ENCODE peak calls at places on chromosomes 12 and 14, in eight cellular contexts. One of them, this sample, is unnamed.

GRCh38 chr12:75658826-75659823 is 147.7 kb upstream of the KRR1 start:
- DNase-seq in prostate gland: no peak
- DNase-seq in GM12878: no peak
- DNase-seq in body of pancreas: no peak
- DNase-seq in transverse colon: no peak
- DNase-seq in A549: peak; percentile 46
- DNase-seq in spleen: no peak
- DNase-seq in esophagus squamous epithelium: no peak
- DNase-seq in this sample: no peak

GRCh38 chr14:23582906-23583760 is 4.5 kb upstream of the JPH4 start:
- DNase-seq in prostate gland: no peak
- DNase-seq in GM12878: no peak
- DNase-seq in body of pancreas: no peak
- DNase-seq in transverse colon: no peak
- DNase-seq in A549: no peak
- DNase-seq in spleen: no peak
- DNase-seq in esophagus squamous epithelium: no peak
- DNase-seq in this sample: no peak

GRCh38 chr14:104877066-104877805 is 12.2 kb downstream of the CEP170B start:
- DNase-seq in prostate gland: no peak
- DNase-seq in GM12878: no peak
- DNase-seq in body of pancreas: no peak
- DNase-seq in transverse colon: no peak
- DNase-seq in A549: no peak
- DNase-seq in spleen: no peak
- DNase-seq in esophagus squamous epithelium: no peak
- DNase-seq in this sample: no peak

GRCh38 chr12:131774576-131774975 is 53.6 kb upstream of the MMP17 start:
- DNase-seq in prostate gland: no peak
- DNase-seq in GM12878: no peak
- DNase-seq in body of pancreas: no peak
- DNase-seq in transverse colon: no peak
- DNase-seq in A549: no peak
- DNase-seq in spleen: no peak
- DNase-seq in esophagus squamous epithelium: no peak
- DNase-seq in this sample: no peak

GRCh38 chr14:54342806-54343205 is 54.0 kb upstream of the CDKN3 start:
- DNase-seq in prostate gland: no peak
- DNase-seq in GM12878: no peak
- DNase-seq in body of pancreas: no peak
- DNase-seq in transverse colon: no peak
- DNase-seq in A549: no peak
- DNase-seq in spleen: no peak
- DNase-seq in esophagus squamous epithelium: no peak
- DNase-seq in this sample: no peak

GRCh38 chr12:11906284-11906935 is 164.3 kb upstream of the BCL2L14 start:
- DNase-seq in prostate gland: no peak
- DNase-seq in GM12878: no peak
- DNase-seq in body of pancreas: no peak
- DNase-seq in transverse colon: no peak
- DNase-seq in A549: no peak
- DNase-seq in spleen: no peak
- DNase-seq in esophagus squamous epithelium: no peak
- DNase-seq in this sample: no peak

GRCh38 chr12:11607313-11608081 is 42.0 kb upstream of the ETV6 start:
- DNase-seq in prostate gland: no peak
- DNase-seq in GM12878: no peak
- DNase-seq in body of pancreas: peak; percentile 29
- DNase-seq in transverse colon: peak; percentile 68
- DNase-seq in A549: no peak
- DNase-seq in spleen: no peak
- DNase-seq in esophagus squamous epithelium: no peak
- DNase-seq in this sample: no peak

GRCh38 chr12:52600941-52601481 is at the start of gene KRT72:
- DNase-seq in prostate gland: no peak
- DNase-seq in GM12878: no peak
- DNase-seq in body of pancreas: no peak
- DNase-seq in transverse colon: no peak
- DNase-seq in A549: no peak
- DNase-seq in spleen: no peak
- DNase-seq in esophagus squamous epithelium: no peak
- DNase-seq in this sample: peak; percentile 20

GRCh38 chr12:113439606-113440030 is 17.4 kb downstream of the SDSL start:
- DNase-seq in prostate gland: no peak
- DNase-seq in GM12878: no peak
- DNase-seq in body of pancreas: peak; percentile 60
- DNase-seq in transverse colon: no peak
- DNase-seq in A549: peak; percentile 60
- DNase-seq in spleen: no peak
- DNase-seq in esophagus squamous epithelium: no peak
- DNase-seq in this sample: peak; percentile 42

GRCh38 chr12:3595721-3596120 is 104.7 kb downstream of the PRMT8 start:
- DNase-seq in prostate gland: no peak
- DNase-seq in GM12878: no peak
- DNase-seq in body of pancreas: no peak
- DNase-seq in transverse colon: no peak
- DNase-seq in A549: no peak
- DNase-seq in spleen: peak; percentile 38
- DNase-seq in esophagus squamous epithelium: no peak
- DNase-seq in this sample: no peak

GRCh38 chr14:61444215-61444768 is 122.9 kb downstream of the PRKCH start:
- DNase-seq in prostate gland: no peak
- DNase-seq in GM12878: no peak
- DNase-seq in body of pancreas: no peak
- DNase-seq in transverse colon: peak; percentile 38
- DNase-seq in A549: no peak
- DNase-seq in spleen: peak; percentile 81
- DNase-seq in esophagus squamous epithelium: no peak
- DNase-seq in this sample: no peak

GRCh38 chr14:87883750-87884149 is 109.2 kb downstream of the GALC start:
- DNase-seq in prostate gland: no peak
- DNase-seq in GM12878: no peak
- DNase-seq in body of pancreas: no peak
- DNase-seq in transverse colon: no peak
- DNase-seq in A549: no peak
- DNase-seq in spleen: no peak
- DNase-seq in esophagus squamous epithelium: no peak
- DNase-seq in this sample: no peak

GRCh38 chr12:20282411-20282810 is 85.9 kb upstream of the PDE3A start:
- DNase-seq in prostate gland: no peak
- DNase-seq in GM12878: no peak
- DNase-seq in body of pancreas: no peak
- DNase-seq in transverse colon: no peak
- DNase-seq in A549: no peak
- DNase-seq in spleen: no peak
- DNase-seq in esophagus squamous epithelium: no peak
- DNase-seq in this sample: no peak

GRCh38 chr12:19783547-19784444 is 344.5 kb downstream of the AEBP2 start:
- DNase-seq in prostate gland: no peak
- DNase-seq in GM12878: no peak
- DNase-seq in body of pancreas: no peak
- DNase-seq in transverse colon: no peak
- DNase-seq in A549: no peak
- DNase-seq in spleen: peak; percentile 63
- DNase-seq in esophagus squamous epithelium: no peak
- DNase-seq in this sample: no peak

GRCh38 chr12:119375619-119376018 is 41.1 kb downstream of the CCDC60 start:
- DNase-seq in prostate gland: no peak
- DNase-seq in GM12878: peak; percentile 47
- DNase-seq in body of pancreas: no peak
- DNase-seq in transverse colon: no peak
- DNase-seq in A549: no peak
- DNase-seq in spleen: no peak
- DNase-seq in esophagus squamous epithelium: no peak
- DNase-seq in this sample: no peak

GRCh38 chr12:571795-572531 is 91.3 kb downstream of the NINJ2 start:
- DNase-seq in prostate gland: no peak
- DNase-seq in GM12878: no peak
- DNase-seq in body of pancreas: no peak
- DNase-seq in transverse colon: no peak
- DNase-seq in A549: peak; percentile 74
- DNase-seq in spleen: no peak
- DNase-seq in esophagus squamous epithelium: no peak
- DNase-seq in this sample: no peak

GRCh38 chr12:569091-569676 is 94.1 kb downstream of the NINJ2 start:
- DNase-seq in prostate gland: no peak
- DNase-seq in GM12878: no peak
- DNase-seq in body of pancreas: no peak
- DNase-seq in transverse colon: no peak
- DNase-seq in A549: no peak
- DNase-seq in spleen: peak; percentile 74
- DNase-seq in esophagus squamous epithelium: no peak
- DNase-seq in this sample: no peak

GRCh38 chr12:570949-571794 is 92.1 kb downstream of the NINJ2 start:
- DNase-seq in prostate gland: peak; percentile 81
- DNase-seq in GM12878: no peak
- DNase-seq in body of pancreas: peak; percentile 50
- DNase-seq in transverse colon: peak; percentile 82
- DNase-seq in A549: peak; percentile 98
- DNase-seq in spleen: peak; percentile 68
- DNase-seq in esophagus squamous epithelium: no peak
- DNase-seq in this sample: peak; percentile 10

GRCh38 chr12:569803-570236 is 93.4 kb downstream of the NINJ2 start:
- DNase-seq in prostate gland: peak; percentile 77
- DNase-seq in GM12878: no peak
- DNase-seq in body of pancreas: peak; percentile 85
- DNase-seq in transverse colon: peak; percentile 92
- DNase-seq in A549: peak; percentile 87
- DNase-seq in spleen: peak; percentile 96
- DNase-seq in esophagus squamous epithelium: no peak
- DNase-seq in this sample: peak; percentile 82

DNA sequence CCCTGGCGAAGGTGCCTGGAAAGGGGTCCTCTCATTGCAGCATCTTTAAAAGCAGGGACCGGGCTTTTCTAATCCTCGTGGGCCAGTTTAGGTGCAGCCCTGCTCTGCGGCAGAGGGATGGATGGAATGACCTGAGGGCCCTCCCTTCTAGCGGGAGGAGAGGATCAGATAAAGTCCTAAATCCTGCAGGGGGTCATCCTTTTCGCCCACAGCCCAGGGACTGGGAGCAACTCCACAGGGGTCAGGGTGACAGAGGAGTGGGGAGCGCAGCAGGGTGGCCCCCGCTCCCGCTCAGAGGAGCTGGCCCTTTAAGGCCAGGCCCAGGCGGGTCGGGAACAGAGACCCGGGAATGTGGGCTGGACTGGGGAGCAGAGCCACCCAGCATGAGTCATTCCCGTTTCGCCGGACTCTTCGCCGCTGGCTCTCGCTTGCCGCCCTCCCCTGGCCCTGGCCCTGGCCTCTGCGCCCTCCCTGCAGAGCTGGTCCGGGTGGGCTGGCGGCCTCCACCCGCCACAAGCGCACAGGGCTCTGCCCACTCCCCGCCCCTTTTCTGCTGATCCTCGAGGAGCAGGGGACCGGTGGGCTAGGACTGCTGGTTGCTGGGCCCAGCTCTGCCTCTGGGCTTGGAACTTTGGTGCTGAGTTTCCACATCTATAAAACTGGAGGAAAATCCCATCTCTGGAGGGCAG is 92.9 kb downstream of the NINJ2 start:
- DNase-seq in prostate gland: peak; percentile 44
- DNase-seq in GM12878: no peak
- DNase-seq in body of pancreas: peak; percentile 59
- DNase-seq in transverse colon: peak; percentile 85
- DNase-seq in A549: peak; percentile 93
- DNase-seq in spleen: peak; percentile 85
- DNase-seq in esophagus squamous epithelium: no peak
- DNase-seq in this sample: no peak
- TF ChIP-seq POLR2A in prostate gland: no peak
- TF ChIP-seq POLR2A in GM12878: no peak
- TF ChIP-seq POLR2A in body of pancreas: peak; percentile 40
- TF ChIP-seq POLR2A in transverse colon: peak; percentile 79
- TF ChIP-seq POLR2A in A549: peak; percentile 53
- TF ChIP-seq POLR2A in spleen: no peak
- TF ChIP-seq POLR2A in esophagus squamous epithelium: no peak
- TF ChIP-seq POLR2A in this sample: no peak

DNA sequence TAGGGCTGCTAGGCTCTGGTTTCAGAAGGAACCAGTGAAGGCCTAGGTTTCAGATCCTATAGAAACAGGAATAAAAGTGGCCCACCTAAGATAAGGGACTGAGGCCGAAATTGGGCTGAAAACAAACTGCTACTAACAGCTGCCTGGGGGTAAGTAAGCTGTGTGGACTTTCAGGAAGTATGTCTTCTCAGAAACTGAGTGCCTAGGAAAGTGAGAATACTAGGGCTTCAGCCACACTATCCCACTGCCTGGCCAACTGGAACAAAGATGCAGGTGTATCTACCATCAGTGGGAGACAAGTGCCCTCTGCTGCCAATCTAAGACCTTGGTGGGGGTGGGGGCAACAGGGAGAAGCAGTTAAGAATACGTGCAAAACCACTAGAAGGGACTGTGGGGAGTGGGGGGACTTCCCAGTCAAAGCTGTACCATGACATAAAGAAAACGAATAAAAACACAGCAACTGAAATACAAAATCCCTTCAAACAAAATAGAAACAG is 82.5 kb downstream of the MED13L start:
- DNase-seq in prostate gland: no peak
- DNase-seq in GM12878: peak; percentile 79
- DNase-seq in body of pancreas: no peak
- DNase-seq in transverse colon: peak; percentile 8
- DNase-seq in A549: peak; percentile 14
- DNase-seq in spleen: no peak
- DNase-seq in esophagus squamous epithelium: no peak
- DNase-seq in this sample: peak; percentile 58
- TF ChIP-seq POLR2A in prostate gland: no peak
- TF ChIP-seq POLR2A in GM12878: no peak
- TF ChIP-seq POLR2A in body of pancreas: no peak
- TF ChIP-seq POLR2A in transverse colon: no peak
- TF ChIP-seq POLR2A in A549: no peak
- TF ChIP-seq POLR2A in spleen: no peak
- TF ChIP-seq POLR2A in esophagus squamous epithelium: no peak
- TF ChIP-seq POLR2A in this sample: no peak

DNA sequence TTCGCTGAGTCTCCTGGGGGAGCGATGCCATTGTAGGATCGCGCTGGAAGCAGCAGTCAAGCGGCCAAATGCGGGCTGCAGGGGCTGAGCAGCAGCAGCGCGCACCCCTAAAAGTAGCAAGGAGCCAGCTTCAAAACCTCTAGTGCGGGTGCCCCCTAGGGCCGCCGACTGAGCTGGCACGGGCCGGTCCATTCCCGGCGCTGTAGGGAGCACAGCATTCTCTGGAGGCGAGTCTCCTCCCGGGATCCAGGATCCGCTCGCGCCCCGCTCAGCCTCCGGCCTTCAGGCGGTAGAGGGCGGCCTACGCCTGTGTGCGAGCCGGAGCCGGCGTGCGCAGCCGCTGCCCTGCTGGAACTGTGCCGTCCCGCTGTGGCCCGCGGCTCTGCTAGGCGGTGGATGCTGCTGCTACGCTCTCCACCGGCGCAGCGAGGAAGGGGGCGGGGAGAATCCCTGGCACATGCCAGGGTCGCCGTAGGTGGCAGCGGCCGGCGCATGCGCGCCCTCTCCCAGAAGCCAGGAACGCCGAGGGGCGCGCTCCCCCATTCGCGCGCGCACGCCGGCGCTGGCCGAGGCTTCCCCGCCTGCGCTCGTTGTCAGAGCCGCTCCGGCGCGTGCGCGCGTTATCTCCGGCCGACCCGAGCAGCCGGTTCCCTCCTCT is at the start of gene FUT8:
- DNase-seq in prostate gland: peak; percentile 95
- DNase-seq in GM12878: peak; percentile 80
- DNase-seq in body of pancreas: peak; percentile 98
- DNase-seq in transverse colon: peak; percentile 96
- DNase-seq in A549: peak; percentile 96
- DNase-seq in spleen: peak; percentile 99
- DNase-seq in esophagus squamous epithelium: peak; percentile 59
- DNase-seq in this sample: peak; percentile 94
- TF ChIP-seq POLR2A in prostate gland: peak; percentile 80
- TF ChIP-seq POLR2A in GM12878: peak; percentile 90
- TF ChIP-seq POLR2A in body of pancreas: peak; percentile 91
- TF ChIP-seq POLR2A in transverse colon: peak; percentile 71
- TF ChIP-seq POLR2A in A549: peak; percentile 96
- TF ChIP-seq POLR2A in spleen: peak; percentile 94
- TF ChIP-seq POLR2A in esophagus squamous epithelium: no peak
- TF ChIP-seq POLR2A in this sample: peak; percentile 86

GRCh38 chr14:75069021-75069810 is at the start of gene ZC2HC1C:
- DNase-seq in prostate gland: peak; percentile 88
- DNase-seq in GM12878: no peak
- DNase-seq in body of pancreas: peak; percentile 98
- DNase-seq in transverse colon: peak; percentile 97
- DNase-seq in A549: peak; percentile 91
- DNase-seq in spleen: peak; percentile 92
- DNase-seq in esophagus squamous epithelium: peak; percentile 52
- DNase-seq in this sample: peak; percentile 91
- TF ChIP-seq POLR2A in prostate gland: peak; percentile 22
- TF ChIP-seq POLR2A in GM12878: peak; percentile 69
- TF ChIP-seq POLR2A in body of pancreas: peak; percentile 79
- TF ChIP-seq POLR2A in transverse colon: peak; percentile 69
- TF ChIP-seq POLR2A in A549: no peak
- TF ChIP-seq POLR2A in spleen: no peak
- TF ChIP-seq POLR2A in esophagus squamous epithelium: no peak
- TF ChIP-seq POLR2A in this sample: peak; percentile 85

This sample was measured in erythroblast.